ENCODE peak calls at places on chromosomes 12 and 14, in five cellular contexts. One of them, this sample, is unnamed.

GRCh38 chr12:65335021-65335714 is 56.7 kb downstream of the MSRB3 start:
- DNase-seq in astrocyte of the cerebellum: peak
- DNase-seq in heart right ventricle: no peak
- DNase-seq in mammary epithelial cell: peak
- DNase-seq in heart left ventricle: peak
- DNase-seq in this sample: peak

GRCh38 chr12:124588689-124589318 is 21.4 kb upstream of the NCOR2 start:
- DNase-seq in heart left ventricle: peak
- DNase-seq in heart right ventricle: no peak
- DNase-seq in mammary epithelial cell: peak
- DNase-seq in astrocyte of the cerebellum: no peak
- DNase-seq in this sample: peak

GRCh38 chr12:31651893-31652521 is 7.5 kb upstream of the ETFBKMT start:
- DNase-seq in heart left ventricle: no peak
- DNase-seq in mammary epithelial cell: no peak
- DNase-seq in astrocyte of the cerebellum: no peak
- DNase-seq in heart right ventricle: no peak
- DNase-seq in this sample: no peak

GRCh38 chr12:54220092-54220557 is 31.3 kb upstream of the SMUG1 start:
- DNase-seq in heart right ventricle: peak
- DNase-seq in heart left ventricle: peak
- DNase-seq in astrocyte of the cerebellum: peak
- DNase-seq in mammary epithelial cell: peak
- DNase-seq in this sample: peak

GRCh38 chr12:132071001-132071810 is 72.9 kb downstream of the DDX51 start:
- DNase-seq in heart right ventricle: no peak
- DNase-seq in mammary epithelial cell: no peak
- DNase-seq in heart left ventricle: no peak
- DNase-seq in astrocyte of the cerebellum: no peak
- DNase-seq in this sample: no peak

GRCh38 chr14:68230941-68231717 is 411.6 kb downstream of the RAD51B start:
- DNase-seq in astrocyte of the cerebellum: no peak
- DNase-seq in mammary epithelial cell: peak
- DNase-seq in heart right ventricle: no peak
- DNase-seq in heart left ventricle: no peak
- DNase-seq in this sample: no peak

GRCh38 chr14:54650331-54651017 is 83.5 kb downstream of the SAMD4A start:
- DNase-seq in astrocyte of the cerebellum: no peak
- DNase-seq in mammary epithelial cell: peak
- DNase-seq in heart left ventricle: no peak
- DNase-seq in heart right ventricle: no peak
- DNase-seq in this sample: peak

GRCh38 chr14:70073924-70074566 is 114.7 kb downstream of the SLC8A3 start:
- DNase-seq in mammary epithelial cell: peak
- DNase-seq in heart right ventricle: peak
- DNase-seq in astrocyte of the cerebellum: peak
- DNase-seq in heart left ventricle: peak
- DNase-seq in this sample: peak

GRCh38 chr14:77183896-77184295 is 2.3 kb downstream of the TMEM63C start:
- DNase-seq in heart right ventricle: no peak
- DNase-seq in astrocyte of the cerebellum: no peak
- DNase-seq in mammary epithelial cell: no peak
- DNase-seq in heart left ventricle: no peak
- DNase-seq in this sample: no peak

GRCh38 chr12:100554608-100555077 is 18.8 kb upstream of the GAS2L3 start:
- DNase-seq in astrocyte of the cerebellum: peak
- DNase-seq in heart right ventricle: no peak
- DNase-seq in mammary epithelial cell: peak
- DNase-seq in heart left ventricle: no peak
- DNase-seq in this sample: peak

GRCh38 chr14:75310295-75311059 is 31.8 kb downstream of the FOS start:
- DNase-seq in mammary epithelial cell: peak
- DNase-seq in astrocyte of the cerebellum: peak
- DNase-seq in heart right ventricle: peak
- DNase-seq in heart left ventricle: peak
- DNase-seq in this sample: peak

GRCh38 chr14:69291891-69292586 is 32.1 kb downstream of the GALNT16 start:
- DNase-seq in heart left ventricle: peak
- DNase-seq in astrocyte of the cerebellum: no peak
- DNase-seq in heart right ventricle: no peak
- DNase-seq in mammary epithelial cell: no peak
- DNase-seq in this sample: no peak

GRCh38 chr12:107429006-107429698 is 256.4 kb upstream of the PWP1 start:
- DNase-seq in heart left ventricle: no peak
- DNase-seq in mammary epithelial cell: peak
- DNase-seq in astrocyte of the cerebellum: no peak
- DNase-seq in heart right ventricle: no peak
- DNase-seq in this sample: no peak

GRCh38 chr14:60168841-60169240 is 3.6 kb upstream of the DHRS7 start:
- DNase-seq in astrocyte of the cerebellum: no peak
- DNase-seq in heart right ventricle: no peak
- DNase-seq in mammary epithelial cell: no peak
- DNase-seq in heart left ventricle: no peak
- DNase-seq in this sample: no peak

GRCh38 chr12:124687695-124688301 is 120.4 kb upstream of the NCOR2 start:
- DNase-seq in astrocyte of the cerebellum: no peak
- DNase-seq in mammary epithelial cell: no peak
- DNase-seq in heart left ventricle: peak
- DNase-seq in heart right ventricle: peak
- DNase-seq in this sample: no peak

GRCh38 chr14:98198385-98198784 is 1073.6 kb downstream of the BCL11B start:
- DNase-seq in heart left ventricle: no peak
- DNase-seq in astrocyte of the cerebellum: no peak
- DNase-seq in heart right ventricle: no peak
- DNase-seq in mammary epithelial cell: peak
- DNase-seq in this sample: no peak

GRCh38 chr12:112450725-112451124 is 32.0 kb downstream of the PTPN11 start:
- DNase-seq in heart right ventricle: no peak
- DNase-seq in astrocyte of the cerebellum: no peak
- DNase-seq in heart left ventricle: no peak
- DNase-seq in mammary epithelial cell: no peak
- DNase-seq in this sample: no peak

GRCh38 chr14:73426877-73427276 is 31.5 kb downstream of the NUMB start:
- DNase-seq in astrocyte of the cerebellum: peak
- DNase-seq in mammary epithelial cell: no peak
- DNase-seq in heart right ventricle: no peak
- DNase-seq in heart left ventricle: no peak
- DNase-seq in this sample: peak

GRCh38 chr12:64694130-64695078 is 64.8 kb downstream of the GNS start:
- DNase-seq in heart right ventricle: no peak
- DNase-seq in mammary epithelial cell: no peak
- DNase-seq in astrocyte of the cerebellum: no peak
- DNase-seq in heart left ventricle: no peak
- DNase-seq in this sample: no peak

GRCh38 chr14:75141967-75142366 is 15.1 kb upstream of the NEK9 start:
- DNase-seq in astrocyte of the cerebellum: no peak
- DNase-seq in heart left ventricle: no peak
- DNase-seq in heart right ventricle: no peak
- DNase-seq in mammary epithelial cell: peak
- DNase-seq in this sample: peak

GRCh38 chr12:111605931-111606625 is 7.0 kb upstream of the ATXN2 start:
- DNase-seq in heart right ventricle: no peak
- DNase-seq in mammary epithelial cell: no peak
- DNase-seq in astrocyte of the cerebellum: no peak
- DNase-seq in heart left ventricle: no peak
- DNase-seq in this sample: no peak

GRCh38 chr12:2154050-2154449 is 101.3 kb downstream of the CACNA1C start:
- DNase-seq in heart left ventricle: no peak
- DNase-seq in astrocyte of the cerebellum: peak
- DNase-seq in heart right ventricle: no peak
- DNase-seq in mammary epithelial cell: no peak
- DNase-seq in this sample: peak

GRCh38 chr12:46197876-46198275 is 71.0 kb downstream of the SLC38A1 start:
- DNase-seq in astrocyte of the cerebellum: no peak
- DNase-seq in mammary epithelial cell: no peak
- DNase-seq in heart right ventricle: no peak
- DNase-seq in heart left ventricle: no peak
- DNase-seq in this sample: no peak

GRCh38 chr14:73784065-73784987 is 67.3 kb upstream of the PTGR2 start:
- DNase-seq in astrocyte of the cerebellum: no peak
- DNase-seq in mammary epithelial cell: peak
- DNase-seq in heart left ventricle: no peak
- DNase-seq in heart right ventricle: no peak
- DNase-seq in this sample: no peak

GRCh38 chr14:64293976-64294671 is at the start of gene ESR2:
- DNase-seq in heart right ventricle: peak
- DNase-seq in astrocyte of the cerebellum: no peak
- DNase-seq in mammary epithelial cell: no peak
- DNase-seq in heart left ventricle: peak
- DNase-seq in this sample: peak
- TF ChIP-seq CTCF in heart right ventricle: peak
- TF ChIP-seq CTCF in astrocyte of the cerebellum: peak
- TF ChIP-seq CTCF in mammary epithelial cell: no peak
- TF ChIP-seq CTCF in heart left ventricle: no peak
- TF ChIP-seq CTCF in this sample: peak

GRCh38 chr12:103493199-103493598 is 2.6 kb downstream of the C12orf42 start:
- DNase-seq in heart right ventricle: no peak
- DNase-seq in heart left ventricle: no peak
- DNase-seq in astrocyte of the cerebellum: no peak
- DNase-seq in mammary epithelial cell: peak
- DNase-seq in this sample: no peak

GRCh38 chr12:103494388-103494787 is 1.4 kb downstream of the C12orf42 start:
- DNase-seq in heart left ventricle: no peak
- DNase-seq in mammary epithelial cell: no peak
- DNase-seq in heart right ventricle: no peak
- DNase-seq in astrocyte of the cerebellum: no peak
- DNase-seq in this sample: no peak

GRCh38 chr12:103495158-103495782 is 498 bp downstream of the C12orf42 start:
- DNase-seq in mammary epithelial cell: peak
- DNase-seq in astrocyte of the cerebellum: no peak
- DNase-seq in heart left ventricle: no peak
- DNase-seq in heart right ventricle: no peak
- DNase-seq in this sample: no peak

GRCh38 chr12:103498990-103499389 is 3.2 kb upstream of the C12orf42 start:
- DNase-seq in heart left ventricle: no peak
- DNase-seq in heart right ventricle: no peak
- DNase-seq in mammary epithelial cell: no peak
- DNase-seq in astrocyte of the cerebellum: no peak
- DNase-seq in this sample: no peak

GRCh38 chr12:103495783-103496456 is at the start of gene C12orf42:
- DNase-seq in heart left ventricle: no peak
- DNase-seq in astrocyte of the cerebellum: no peak
- DNase-seq in heart right ventricle: no peak
- DNase-seq in mammary epithelial cell: peak
- DNase-seq in this sample: no peak
- H3K4me3 ChIP-seq in heart left ventricle: peak
- H3K4me3 ChIP-seq in astrocyte of the cerebellum: peak
- H3K4me3 ChIP-seq in heart right ventricle: peak
- H3K4me3 ChIP-seq in mammary epithelial cell: peak
- H3K4me3 ChIP-seq in this sample: peak

DNA sequence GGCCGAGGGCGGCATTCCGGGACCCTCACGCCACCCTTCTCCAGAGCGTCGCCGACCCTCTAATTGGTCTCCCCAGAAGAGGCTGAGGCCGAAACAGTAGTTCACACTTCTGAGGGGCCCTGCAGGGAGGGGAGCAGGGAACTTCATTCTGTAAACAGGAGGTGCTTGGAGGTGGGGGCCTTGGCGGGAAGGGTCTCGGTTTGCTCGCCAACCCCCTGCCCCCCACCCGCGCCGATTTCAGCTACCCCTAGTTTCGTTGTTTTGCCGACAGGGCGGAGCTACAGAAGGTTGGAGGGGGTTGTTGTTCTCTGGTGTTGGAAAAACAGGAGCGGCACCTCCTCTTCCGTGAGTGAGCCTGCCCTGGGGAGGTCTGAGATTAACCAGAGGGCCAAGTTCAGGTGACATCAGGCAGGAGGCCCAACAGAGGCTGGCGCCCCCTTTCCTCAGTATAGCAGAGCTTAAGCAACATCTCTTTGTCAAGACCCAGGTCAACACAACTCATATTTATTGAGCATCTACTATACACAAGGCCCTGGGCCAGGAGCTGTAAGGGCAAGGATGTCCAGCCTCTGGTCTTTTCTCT is 682 bp downstream of the ERBB3 start:
- DNase-seq in mammary epithelial cell: no peak
- DNase-seq in heart right ventricle: no peak
- DNase-seq in heart left ventricle: no peak
- DNase-seq in astrocyte of the cerebellum: no peak
- DNase-seq in this sample: no peak
- TF ChIP-seq CTCF in mammary epithelial cell: no peak
- TF ChIP-seq CTCF in heart right ventricle: no peak
- TF ChIP-seq CTCF in heart left ventricle: no peak
- TF ChIP-seq CTCF in astrocyte of the cerebellum: no peak
- TF ChIP-seq CTCF in this sample: no peak

GRCh38 chr12:26428420-26428819 is 233.0 kb downstream of the SSPN start:
- DNase-seq in mammary epithelial cell: no peak
- DNase-seq in heart right ventricle: no peak
- DNase-seq in astrocyte of the cerebellum: no peak
- DNase-seq in heart left ventricle: no peak
- DNase-seq in this sample: no peak
- H3K4me3 ChIP-seq in mammary epithelial cell: no peak
- H3K4me3 ChIP-seq in heart right ventricle: no peak
- H3K4me3 ChIP-seq in astrocyte of the cerebellum: no peak
- H3K4me3 ChIP-seq in heart left ventricle: no peak
- H3K4me3 ChIP-seq in this sample: no peak

DNA sequence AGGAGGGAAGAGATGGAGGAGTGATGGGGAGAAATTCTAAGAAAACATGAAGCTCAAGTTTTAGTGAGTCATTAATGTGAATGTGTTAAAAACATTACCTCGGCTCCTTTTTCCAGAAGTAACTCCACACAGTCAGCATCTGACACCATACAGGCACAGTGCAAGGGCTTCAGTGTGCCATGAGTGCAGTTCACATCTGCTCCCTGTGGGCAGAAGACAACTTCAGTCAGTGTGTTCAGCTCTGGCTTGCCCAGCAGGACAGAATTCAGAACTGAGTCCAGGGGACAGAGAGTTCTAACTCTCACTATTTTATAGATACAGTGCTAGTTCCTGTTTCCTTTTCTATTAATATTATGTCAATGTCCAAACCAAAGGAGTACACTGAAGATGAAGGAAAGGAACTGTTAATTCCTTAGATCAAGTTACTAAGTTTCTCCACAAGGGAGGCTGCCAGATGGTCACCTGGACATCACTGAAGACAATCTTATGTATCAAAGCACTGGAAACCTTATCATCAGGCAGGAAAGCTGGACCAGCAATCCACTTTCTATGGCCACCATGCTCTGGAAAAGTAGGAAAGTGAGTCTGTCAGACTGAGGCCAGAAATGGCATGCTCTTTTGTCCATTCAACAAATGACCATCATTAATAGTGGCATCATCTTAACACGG is 6.1 kb downstream of the ASB8 start:
- DNase-seq in heart right ventricle: no peak
- DNase-seq in heart left ventricle: no peak
- DNase-seq in mammary epithelial cell: no peak
- DNase-seq in astrocyte of the cerebellum: no peak
- DNase-seq in this sample: no peak
- TF ChIP-seq CTCF in heart right ventricle: no peak
- TF ChIP-seq CTCF in heart left ventricle: no peak
- TF ChIP-seq CTCF in mammary epithelial cell: no peak
- TF ChIP-seq CTCF in astrocyte of the cerebellum: no peak
- TF ChIP-seq CTCF in this sample: no peak

This sample was measured in brain microvascular endothelial cell.